ENCODE peak calls at places on chromosomes 3 and 15, in seven cellular contexts. I is posterior cingulate gyrus; B is CD4-positive, alpha-beta T cell; N is T1000; Q is iPS-NIHi11; D is GM04503; W is EL. F is an unnamed sample.

GRCh38 chr3:56107157-56107556 is 361.1 kb downstream of the ERC2 start:
- DNase-seq in I (no peak), Q (no peak), W (no peak), D (no peak), B (no peak), N (no peak), F (no peak)

GRCh38 chr15:57316451-57316850 is 59.9 kb upstream of the CGNL1 start:
- DNase-seq in D (no peak), B (no peak), N (no peak), Q (no peak), I (no peak), W (no peak), F (no peak)

GRCh38 chr3:184710870-184711365 is 946 bp downstream of the MAGEF1 start:
- DNase-seq in D (no peak), I (no peak), N (no peak), W (peak; percentile 18), Q (no peak), B (no peak), F (no peak)

GRCh38 chr3:120622870-120623718 is 27.0 kb downstream of the NDUFB4 start:
- DNase-seq in N (peak; percentile 84), Q (no peak), B (no peak), D (no peak), I (no peak), W (peak; percentile 88), F (no peak)

GRCh38 chr3:36257117-36257516 is 123.2 kb upstream of the STAC start:
- DNase-seq in B (no peak), I (no peak), Q (no peak), N (no peak), D (no peak), W (no peak), F (no peak)

GRCh38 chr15:68578960-68579935 is at the start of gene CORO2B:
- DNase-seq in W (peak; percentile 74), D (no peak), B (no peak), N (peak; percentile 28), Q (peak; percentile 78), I (peak; percentile 60), F (no peak)

GRCh38 chr3:37753428-37753827 is 108.3 kb upstream of the CTDSPL start:
- DNase-seq in D (no peak), Q (no peak), W (no peak), B (no peak), N (no peak), I (no peak), F (no peak)

GRCh38 chr3:54188176-54188791 is 65.9 kb downstream of the CACNA2D3 start:
- DNase-seq in B (no peak), I (no peak), N (no peak), W (peak; percentile 27), D (no peak), Q (peak; percentile 87), F (peak; percentile 14)

GRCh38 chr15:79094611-79095021 is 4.0 kb upstream of the RASGRF1 start:
- DNase-seq in Q (no peak), B (no peak), N (no peak), W (no peak), I (no peak), D (no peak), F (no peak)

GRCh38 chr3:182212479-182213076 is 500.9 kb downstream of the SOX2 start:
- DNase-seq in D (no peak), N (peak; percentile 82), Q (peak; percentile 45), B (no peak), I (peak; percentile 9), W (peak; percentile 21), F (no peak)

GRCh38 chr3:23612296-23612891 is 193.4 kb upstream of the UBE2E1 start:
- DNase-seq in D (no peak), Q (no peak), W (peak; percentile 74), N (no peak), I (no peak), B (no peak), F (no peak)

GRCh38 chr15:38129531-38130199 is 123.0 kb upstream of the SPRED1 start:
- DNase-seq in Q (no peak), I (peak; percentile 43), D (peak; percentile 98), B (no peak), W (peak; percentile 98), N (peak; percentile 70), F (no peak)

GRCh38 chr15:62647195-62647865 is 395.2 kb upstream of the TPM1 start:
- DNase-seq in Q (peak; percentile 24), W (peak; percentile 85), I (no peak), N (peak; percentile 45), D (peak; percentile 84), B (no peak), F (no peak)

GRCh38 chr3:135503429-135504083 is 462.0 kb upstream of the PPP2R3A start:
- DNase-seq in I (peak; percentile 83), W (peak; percentile 60), B (no peak), Q (peak; percentile 75), D (peak; percentile 13), N (peak; percentile 49), F (peak; percentile 12)

GRCh38 chr3:197854596-197855343 is 63.7 kb downstream of the LRCH3 start:
- DNase-seq in B (no peak), I (no peak), N (no peak), Q (peak; percentile 71), W (peak; percentile 98), D (peak; percentile 71), F (no peak)

GRCh38 chr3:98188553-98188952 is 22.1 kb downstream of the OR5H15 start:
- DNase-seq in W (peak; percentile 9), B (no peak), N (no peak), Q (peak; percentile 29), I (no peak), D (no peak), F (no peak)